ENCODE peak calls at places on chromosomes 2 and 18, in nine cellular contexts. E, V, S, R, L, P, T, B and C are unnamed samples.

GRCh38 chr2:176986579-176986978 is 226.0 kb upstream of the HNRNPA3 start:
- DNase-seq in P (no peak), E (no peak), L (no peak), T (no peak), S (no peak), R (no peak), B (no peak), V (no peak), C (no peak)

GRCh38 chr2:42133771-42134195 is 35.4 kb upstream of the EML4 start:
- DNase-seq in L (no peak), S (no peak), R (no peak), B (no peak), V (no peak), E (no peak), P (no peak), T (no peak), C (no peak)

GRCh38 chr18:62060820-62061219 is 126.0 kb downstream of the PIGN start:
- DNase-seq in R (no peak), T (no peak), E (no peak), L (no peak), B (no peak), P (no peak), V (no peak), S (no peak), C (no peak)

GRCh38 chr2:76640905-76641304 is 881.3 kb downstream of the LRRTM4 start:
- DNase-seq in T (peak; percentile 78), B (peak; percentile 49), E (no peak), V (no peak), R (no peak), P (no peak), S (no peak), L (no peak), C (no peak)

GRCh38 chr2:220090050-220090449 is 462.6 kb downstream of the SLC4A3 start:
- DNase-seq in S (no peak), R (no peak), P (peak; percentile 75), B (no peak), E (no peak), T (no peak), L (no peak), V (peak; percentile 86), C (no peak)

GRCh38 chr2:190468814-190469569 is 60.8 kb downstream of the MFSD6 start:
- DNase-seq in S (peak; percentile 56), T (peak; percentile 87), R (peak; percentile 75), E (peak; percentile 88), B (peak; percentile 40), P (peak; percentile 95), L (peak; percentile 77), V (peak; percentile 99), C (peak; percentile 96)

GRCh38 chr2:145350011-145350410 is 830.1 kb upstream of the ZEB2 start:
- DNase-seq in E (no peak), P (peak; percentile 68), L (no peak), T (no peak), R (no peak), S (no peak), V (peak; percentile 60), B (no peak), C (peak; percentile 66)

GRCh38 chr2:177758591-177759371 is 313.8 kb downstream of the PDE11A start:
- DNase-seq in E (no peak), V (peak; percentile 23), L (no peak), P (peak; percentile 44), B (peak; percentile 35), S (no peak), R (peak; percentile 74), T (no peak), C (peak; percentile 38)

GRCh38 chr2:200466703-200467418 is 43.0 kb downstream of the KCTD18 start:
- DNase-seq in S (no peak), E (no peak), V (peak; percentile 95), B (no peak), L (no peak), T (no peak), R (peak; percentile 71), P (no peak), C (no peak)

GRCh38 chr18:54679318-54680149 is 88.5 kb downstream of the DYNAP start:
- DNase-seq in T (no peak), B (no peak), E (peak; percentile 28), L (no peak), V (peak; percentile 77), R (no peak), P (peak; percentile 73), S (no peak), C (peak; percentile 86)

GRCh38 chr18:60235164-60235563 is 137.4 kb downstream of the MC4R start:
- DNase-seq in R (no peak), V (no peak), T (no peak), B (no peak), S (no peak), L (no peak), P (no peak), E (no peak), C (no peak)

GRCh38 chr18:22813648-22814328 is 119.3 kb upstream of the RBBP8 start:
- DNase-seq in L (no peak), R (no peak), V (peak; percentile 38), E (no peak), S (no peak), B (no peak), T (no peak), P (peak; percentile 39), C (peak; percentile 20)

GRCh38 chr2:227473019-227473461 is 1.1 kb downstream of the AGFG1 start:
- DNase-seq in L (no peak), V (peak; percentile 28), R (no peak), E (no peak), P (peak; percentile 32), B (no peak), S (no peak), T (no peak), C (no peak)

GRCh38 chr2:46368416-46368815 is 71.2 kb downstream of the EPAS1 start:
- DNase-seq in L (no peak), E (no peak), R (no peak), S (no peak), V (no peak), B (no peak), P (no peak), T (no peak), C (no peak)

GRCh38 chr2:239801404-239802100 is 223.6 kb downstream of the NDUFA10 start:
- DNase-seq in T (peak; percentile 50), B (no peak), R (no peak), V (no peak), P (no peak), E (no peak), L (peak; percentile 20), S (peak; percentile 15), C (no peak)

GRCh38 chr2:112768432-112768831 is 4.0 kb upstream of the CKAP2L start:
- DNase-seq in V (peak; percentile 67), L (no peak), P (peak; percentile 29), B (no peak), S (no peak), R (no peak), E (no peak), T (no peak), C (peak; percentile 19)

GRCh38 chr2:85999131-85999831 is 106.4 kb downstream of the POLR1A start:
- DNase-seq in V (peak; percentile 55), E (no peak), S (no peak), L (no peak), T (peak; percentile 65), R (no peak), P (peak; percentile 52), B (no peak), C (no peak)

GRCh38 chr2:70214365-70214764 is 23.5 kb upstream of the C2orf42 start:
- DNase-seq in R (no peak), B (no peak), V (no peak), S (no peak), L (no peak), P (no peak), E (no peak), T (no peak), C (no peak)

GRCh38 chr2:201348758-201349157 is 8.4 kb downstream of the FLACC1 start:
- DNase-seq in V (no peak), E (no peak), R (no peak), L (no peak), S (no peak), P (no peak), T (no peak), B (no peak), C (no peak)

GRCh38 chr2:3037196-3038194 is 340.1 kb downstream of the EIPR1 start:
- DNase-seq in E (no peak), B (no peak), T (no peak), P (no peak), S (no peak), L (no peak), V (no peak), R (no peak), C (no peak)

GRCh38 chr2:54371461-54372065 is 84.6 kb upstream of the SPTBN1 start:
- DNase-seq in V (no peak), E (no peak), S (no peak), B (no peak), R (no peak), L (no peak), T (no peak), P (no peak), C (no peak)

GRCh38 chr18:57220485-57220884 is 73.6 kb downstream of the BOD1L2 start:
- DNase-seq in S (no peak), R (no peak), L (no peak), P (no peak), V (no peak), B (no peak), T (no peak), E (no peak), C (no peak)

GRCh38 chr2:239502430-239503221 is 101.8 kb upstream of the HDAC4 start:
- DNase-seq in E (no peak), L (no peak), R (no peak), B (no peak), S (peak; percentile 92), T (no peak), V (no peak), P (no peak), C (peak; percentile 7)

GRCh38 chr2:16613475-16613874 is 52.2 kb downstream of the CYRIA start:
- DNase-seq in V (no peak), E (no peak), T (no peak), R (no peak), B (no peak), P (no peak), S (no peak), L (no peak), C (no peak)

GRCh38 chr2:168343586-168343985 is 96.2 kb upstream of the STK39 start:
- DNase-seq in L (no peak), V (no peak), R (no peak), E (no peak), S (no peak), T (no peak), B (no peak), P (peak; percentile 56), C (peak; percentile 62)

GRCh38 chr18:41553716-41554115 is 401.3 kb upstream of the PIK3C3 start:
- DNase-seq in P (no peak), S (no peak), B (no peak), E (no peak), R (no peak), T (no peak), V (no peak), L (no peak), C (no peak)

GRCh38 chr2:232321156-232321816 is 57.3 kb upstream of the ALPP start:
- DNase-seq in P (no peak), S (peak; percentile 21), V (no peak), E (no peak), R (no peak), T (peak; percentile 71), L (peak; percentile 23), B (no peak), C (no peak)

GRCh38 chr2:172084734-172085459 is 410 bp upstream of the DLX1 start:
- DNase-seq in E (no peak), L (peak; percentile 69), V (peak; percentile 98), P (peak; percentile 97), R (peak; percentile 56), B (peak; percentile 43), T (no peak), S (peak; percentile 70), C (peak; percentile 95)

GRCh38 chr18:49690307-49690706 is 123.0 kb downstream of the ACAA2 start:
- DNase-seq in B (no peak), P (peak; percentile 91), S (no peak), L (no peak), R (no peak), E (no peak), T (no peak), V (peak; percentile 67), C (peak; percentile 94)